ENCODE peak calls at places on chromosomes 12 and 14, in nine cellular contexts. One of them, this sample, is unnamed.

GRCh38 chr12:5945071-5946008 is at the start of gene ANO2:
- DNase-seq in anterior cingulate cortex: no peak
- DNase-seq in amniotic stem cell: peak
- DNase-seq in stimulated activated CD8-positive, alpha-beta memory T cell treated with anti-CD3 and anti-CD28 coated beads, Interleukin-12 subunit alpha, Interleukin-12 subunit beta, amount 100 ng/mL, for 1 hour: no peak
- DNase-seq in amygdala: no peak
- DNase-seq in lung microvascular endothelial cell: no peak
- DNase-seq in NCI-H146: peak
- DNase-seq in dermis blood vessel endothelial cell: no peak
- DNase-seq in type B pancreatic cell: no peak
- DNase-seq in this sample: no peak

GRCh38 chr12:102958073-102958829 is 777 bp downstream of the ASCL1 start:
- DNase-seq in type B pancreatic cell: no peak
- DNase-seq in anterior cingulate cortex: peak
- DNase-seq in amygdala: no peak
- DNase-seq in dermis blood vessel endothelial cell: peak
- DNase-seq in amniotic stem cell: no peak
- DNase-seq in stimulated activated CD8-positive, alpha-beta memory T cell treated with anti-CD3 and anti-CD28 coated beads, Interleukin-12 subunit alpha, Interleukin-12 subunit beta, amount 100 ng/mL, for 1 hour: no peak
- DNase-seq in lung microvascular endothelial cell: peak
- DNase-seq in NCI-H146: peak
- DNase-seq in this sample: no peak

GRCh38 chr14:103121846-103122577 is 1.2 kb upstream of the TNFAIP2 start:
- DNase-seq in NCI-H146: peak
- DNase-seq in dermis blood vessel endothelial cell: peak
- DNase-seq in amniotic stem cell: no peak
- DNase-seq in anterior cingulate cortex: no peak
- DNase-seq in type B pancreatic cell: peak
- DNase-seq in stimulated activated CD8-positive, alpha-beta memory T cell treated with anti-CD3 and anti-CD28 coated beads, Interleukin-12 subunit alpha, Interleukin-12 subunit beta, amount 100 ng/mL, for 1 hour: no peak
- DNase-seq in amygdala: no peak
- DNase-seq in lung microvascular endothelial cell: peak
- DNase-seq in this sample: no peak

GRCh38 chr12:57465030-57465746 is 5.6 kb downstream of the GLI1 start:
- DNase-seq in stimulated activated CD8-positive, alpha-beta memory T cell treated with anti-CD3 and anti-CD28 coated beads, Interleukin-12 subunit alpha, Interleukin-12 subunit beta, amount 100 ng/mL, for 1 hour: no peak
- DNase-seq in amygdala: no peak
- DNase-seq in anterior cingulate cortex: no peak
- DNase-seq in lung microvascular endothelial cell: no peak
- DNase-seq in NCI-H146: no peak
- DNase-seq in amniotic stem cell: no peak
- DNase-seq in dermis blood vessel endothelial cell: no peak
- DNase-seq in type B pancreatic cell: no peak
- DNase-seq in this sample: no peak

GRCh38 chr12:27841392-27841882 is 61.4 kb upstream of the MANSC4 start:
- DNase-seq in NCI-H146: no peak
- DNase-seq in type B pancreatic cell: no peak
- DNase-seq in dermis blood vessel endothelial cell: peak
- DNase-seq in lung microvascular endothelial cell: peak
- DNase-seq in stimulated activated CD8-positive, alpha-beta memory T cell treated with anti-CD3 and anti-CD28 coated beads, Interleukin-12 subunit alpha, Interleukin-12 subunit beta, amount 100 ng/mL, for 1 hour: no peak
- DNase-seq in amniotic stem cell: no peak
- DNase-seq in amygdala: no peak
- DNase-seq in anterior cingulate cortex: no peak
- DNase-seq in this sample: no peak

GRCh38 chr12:42145197-42145549 is 499 bp upstream of the GXYLT1 start:
- DNase-seq in NCI-H146: peak
- DNase-seq in stimulated activated CD8-positive, alpha-beta memory T cell treated with anti-CD3 and anti-CD28 coated beads, Interleukin-12 subunit alpha, Interleukin-12 subunit beta, amount 100 ng/mL, for 1 hour: no peak
- DNase-seq in dermis blood vessel endothelial cell: no peak
- DNase-seq in anterior cingulate cortex: no peak
- DNase-seq in amniotic stem cell: no peak
- DNase-seq in type B pancreatic cell: no peak
- DNase-seq in amygdala: no peak
- DNase-seq in lung microvascular endothelial cell: no peak
- DNase-seq in this sample: no peak

GRCh38 chr12:3315201-3315661 is 175.8 kb upstream of the PRMT8 start:
- DNase-seq in type B pancreatic cell: no peak
- DNase-seq in anterior cingulate cortex: no peak
- DNase-seq in dermis blood vessel endothelial cell: peak
- DNase-seq in amygdala: no peak
- DNase-seq in NCI-H146: peak
- DNase-seq in stimulated activated CD8-positive, alpha-beta memory T cell treated with anti-CD3 and anti-CD28 coated beads, Interleukin-12 subunit alpha, Interleukin-12 subunit beta, amount 100 ng/mL, for 1 hour: no peak
- DNase-seq in amniotic stem cell: no peak
- DNase-seq in lung microvascular endothelial cell: peak
- DNase-seq in this sample: no peak

GRCh38 chr12:116172224-116172849 is 105.2 kb downstream of the MED13L start:
- DNase-seq in type B pancreatic cell: no peak
- DNase-seq in amygdala: no peak
- DNase-seq in dermis blood vessel endothelial cell: peak
- DNase-seq in amniotic stem cell: no peak
- DNase-seq in anterior cingulate cortex: no peak
- DNase-seq in stimulated activated CD8-positive, alpha-beta memory T cell treated with anti-CD3 and anti-CD28 coated beads, Interleukin-12 subunit alpha, Interleukin-12 subunit beta, amount 100 ng/mL, for 1 hour: no peak
- DNase-seq in NCI-H146: no peak
- DNase-seq in lung microvascular endothelial cell: peak
- DNase-seq in this sample: no peak

GRCh38 chr14:91968280-91968679 is 20.8 kb upstream of the FBLN5 start:
- DNase-seq in amygdala: no peak
- DNase-seq in anterior cingulate cortex: no peak
- DNase-seq in stimulated activated CD8-positive, alpha-beta memory T cell treated with anti-CD3 and anti-CD28 coated beads, Interleukin-12 subunit alpha, Interleukin-12 subunit beta, amount 100 ng/mL, for 1 hour: peak
- DNase-seq in amniotic stem cell: no peak
- DNase-seq in lung microvascular endothelial cell: no peak
- DNase-seq in dermis blood vessel endothelial cell: no peak
- DNase-seq in type B pancreatic cell: no peak
- DNase-seq in NCI-H146: no peak
- DNase-seq in this sample: no peak

GRCh38 chr14:63277784-63278183 is 41.0 kb downstream of the GPHB5 start:
- DNase-seq in NCI-H146: no peak
- DNase-seq in stimulated activated CD8-positive, alpha-beta memory T cell treated with anti-CD3 and anti-CD28 coated beads, Interleukin-12 subunit alpha, Interleukin-12 subunit beta, amount 100 ng/mL, for 1 hour: no peak
- DNase-seq in amniotic stem cell: no peak
- DNase-seq in lung microvascular endothelial cell: no peak
- DNase-seq in amygdala: no peak
- DNase-seq in anterior cingulate cortex: no peak
- DNase-seq in type B pancreatic cell: no peak
- DNase-seq in dermis blood vessel endothelial cell: no peak
- DNase-seq in this sample: no peak

This sample was measured in NK-92 treated with Interleukin-12 subunit alpha and Interleukin-12 subunit beta, amount 100 ng/mL, for 24 hours.